ENCODE peak calls at places on chromosomes 6 and 20, in seven cellular contexts. R, E, Q, T, G, W and M are unnamed samples.

GRCh38 chr6:41022294-41022693 is 16.7 kb downstream of the UNC5CL start:
- DNase-seq in R (no peak), E (no peak), Q (peak), T (no peak), G (no peak), W (peak), M (no peak)

GRCh38 chr6:107740496-107741190 is 83.5 kb downstream of the SCML4 start:
- DNase-seq in R (no peak), E (no peak), Q (no peak), T (no peak), G (no peak), W (no peak), M (no peak)

GRCh38 chr20:54084727-54085368 is 14.5 kb upstream of the BCAS1 start:
- DNase-seq in R (no peak), E (no peak), Q (no peak), T (no peak), G (no peak), W (no peak), M (no peak)

GRCh38 chr20:61271273-61272221 is 19.5 kb downstream of the CDH4 start:
- DNase-seq in R (no peak), E (peak), Q (peak), T (no peak), G (no peak), W (no peak), M (no peak)

GRCh38 chr20:47330933-47331708 is 25.4 kb downstream of the ZMYND8 start:
- DNase-seq in R (peak), E (no peak), Q (peak), T (peak), G (peak), W (peak), M (no peak)

GRCh38 chr6:152353440-152353839 is 283.7 kb downstream of the SYNE1 start:
- DNase-seq in R (no peak), E (no peak), Q (no peak), T (no peak), G (no peak), W (no peak), M (no peak)

GRCh38 chr20:64036346-64037198 is 590 bp downstream of the C20orf204 start:
- DNase-seq in R (no peak), E (no peak), Q (no peak), T (no peak), G (no peak), W (no peak), M (no peak)

GRCh38 chr6:151263967-151264366 is 24.2 kb downstream of the AKAP12 start:
- DNase-seq in R (no peak), E (no peak), Q (no peak), T (no peak), G (peak), W (no peak), M (peak)

GRCh38 chr20:45049438-45049837 is 51.5 kb downstream of the KCNS1 start:
- DNase-seq in R (no peak), E (no peak), Q (no peak), T (no peak), G (no peak), W (no peak), M (no peak)

GRCh38 chr6:93350774-93351173 is 68.6 kb downstream of the EPHA7 start:
- DNase-seq in R (no peak), E (no peak), Q (no peak), T (no peak), G (no peak), W (no peak), M (no peak)

GRCh38 chr6:83917001-83917400 is 57.5 kb downstream of the CYB5R4 start:
- DNase-seq in R (no peak), E (no peak), Q (no peak), T (no peak), G (no peak), W (peak), M (no peak)

GRCh38 chr6:8268156-8268555 is 165.8 kb upstream of the EEF1E1 start:
- DNase-seq in R (no peak), E (no peak), Q (no peak), T (no peak), G (no peak), W (peak), M (no peak)

GRCh38 chr6:38131527-38131965 is 312.0 kb downstream of the ZFAND3 start:
- DNase-seq in R (peak), E (no peak), Q (no peak), T (no peak), G (no peak), W (peak), M (no peak)

GRCh38 chr6:154673919-154674318 is 59.3 kb upstream of the SCAF8 start:
- DNase-seq in R (no peak), E (no peak), Q (no peak), T (no peak), G (no peak), W (no peak), M (no peak)

GRCh38 chr6:90406142-90406794 is 109.6 kb upstream of the BACH2 start:
- DNase-seq in R (peak), E (no peak), Q (peak), T (peak), G (no peak), W (peak), M (no peak)

GRCh38 chr6:168167431-168168315 is 88.7 kb upstream of the FRMD1 start:
- DNase-seq in R (no peak), E (no peak), Q (no peak), T (no peak), G (no peak), W (no peak), M (no peak)

GRCh38 chr6:139308936-139309603 is 17.3 kb upstream of the TXLNB start:
- DNase-seq in R (no peak), E (no peak), Q (peak), T (no peak), G (no peak), W (peak), M (no peak)

GRCh38 chr6:168032383-168032760 is 34.9 kb downstream of the KIF25 start:
- DNase-seq in R (peak), E (no peak), Q (peak), T (no peak), G (no peak), W (peak), M (no peak)

GRCh38 chr20:63309261-63310071 is 16.5 kb downstream of the COL20A1 start:
- DNase-seq in R (peak), E (peak), Q (peak), T (no peak), G (peak), W (no peak), M (peak)

GRCh38 chr20:8858181-8858794 is 210.6 kb upstream of the PLCB4 start:
- DNase-seq in R (no peak), E (no peak), Q (no peak), T (no peak), G (no peak), W (no peak), M (no peak)

GRCh38 chr6:161584051-161584450 is 310.2 kb upstream of the AGPAT4 start:
- DNase-seq in R (peak), E (no peak), Q (no peak), T (no peak), G (no peak), W (peak), M (no peak)

GRCh38 chr6:42338573-42339218 is 113.0 kb downstream of the TRERF1 start:
- DNase-seq in R (peak), E (no peak), Q (peak), T (peak), G (no peak), W (peak), M (no peak)

GRCh38 chr20:44780226-44780625 is 30.1 kb downstream of the RIMS4 start:
- DNase-seq in R (peak), E (no peak), Q (peak), T (no peak), G (no peak), W (peak), M (no peak)

GRCh38 chr6:44925100-44925739 is 402.9 kb upstream of the RUNX2 start:
- DNase-seq in R (no peak), E (no peak), Q (peak), T (no peak), G (no peak), W (peak), M (no peak)

GRCh38 chr6:148700713-148701392 is 46.0 kb upstream of the UST start:
- DNase-seq in R (peak), E (no peak), Q (peak), T (no peak), G (no peak), W (peak), M (no peak)

GRCh38 chr6:42029881-42030280 is 20.4 kb upstream of the TAF8 start:
- DNase-seq in R (no peak), E (no peak), Q (no peak), T (no peak), G (no peak), W (no peak), M (no peak)

GRCh38 chr20:57560554-57561355 is at the start of gene PCK1:
- DNase-seq in R (peak), E (no peak), Q (peak), T (no peak), G (peak), W (no peak), M (peak)

GRCh38 chr20:1987826-1988225 is 6.0 kb downstream of the PDYN start:
- DNase-seq in R (no peak), E (no peak), Q (no peak), T (no peak), G (no peak), W (peak), M (no peak)

GRCh38 chr6:156423075-156423474 is 354.1 kb upstream of the ARID1B start:
- DNase-seq in R (no peak), E (no peak), Q (no peak), T (no peak), G (no peak), W (no peak), M (no peak)

GRCh38 chr6:12355354-12355753 is 65.2 kb downstream of the EDN1 start:
- DNase-seq in R (peak), E (no peak), Q (no peak), T (no peak), G (no peak), W (peak), M (no peak)

GRCh38 chr6:93177918-93178317 is 241.4 kb downstream of the EPHA7 start:
- DNase-seq in R (no peak), E (no peak), Q (no peak), T (no peak), G (no peak), W (no peak), M (no peak)

GRCh38 chr6:74507649-74508048 is 698.2 kb downstream of the COL12A1 start:
- DNase-seq in R (no peak), E (no peak), Q (no peak), T (no peak), G (no peak), W (no peak), M (no peak)

GRCh38 chr6:106501836-106502447 is 127.4 kb downstream of the RTN4IP1 start:
- DNase-seq in R (no peak), E (no peak), Q (no peak), T (no peak), G (no peak), W (no peak), M (no peak)

GRCh38 chr6:106496791-106497190 is 132.5 kb downstream of the RTN4IP1 start:
- DNase-seq in R (no peak), E (no peak), Q (no peak), T (no peak), G (no peak), W (peak), M (no peak)

DNA sequence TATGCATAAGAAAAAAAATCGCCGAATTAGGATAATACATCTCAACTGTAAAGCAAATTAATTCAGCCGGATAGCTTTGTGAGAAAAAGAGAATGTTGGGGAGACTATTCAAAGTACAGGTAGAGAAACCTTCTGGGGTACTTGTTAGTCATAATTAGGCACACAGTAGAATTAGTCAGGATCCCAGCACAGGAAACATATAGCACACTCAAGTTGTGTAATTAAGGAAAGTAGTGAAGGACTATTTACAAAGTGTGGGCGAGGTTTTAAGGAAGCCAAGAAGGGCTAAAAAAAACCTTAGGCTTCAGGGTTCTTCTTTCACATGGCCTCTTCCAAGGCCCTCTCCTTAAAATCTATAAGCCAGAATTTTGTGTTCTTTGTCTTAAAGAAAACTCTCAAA is 126.8 kb downstream of the RTN4IP1 start:
- DNase-seq in R (peak), E (no peak), Q (no peak), T (no peak), G (no peak), W (peak), M (no peak)
- H3K27ac ChIP-seq in R (peak), E (no peak), Q (no peak), T (no peak), G (no peak), W (peak), M (no peak)

DNA sequence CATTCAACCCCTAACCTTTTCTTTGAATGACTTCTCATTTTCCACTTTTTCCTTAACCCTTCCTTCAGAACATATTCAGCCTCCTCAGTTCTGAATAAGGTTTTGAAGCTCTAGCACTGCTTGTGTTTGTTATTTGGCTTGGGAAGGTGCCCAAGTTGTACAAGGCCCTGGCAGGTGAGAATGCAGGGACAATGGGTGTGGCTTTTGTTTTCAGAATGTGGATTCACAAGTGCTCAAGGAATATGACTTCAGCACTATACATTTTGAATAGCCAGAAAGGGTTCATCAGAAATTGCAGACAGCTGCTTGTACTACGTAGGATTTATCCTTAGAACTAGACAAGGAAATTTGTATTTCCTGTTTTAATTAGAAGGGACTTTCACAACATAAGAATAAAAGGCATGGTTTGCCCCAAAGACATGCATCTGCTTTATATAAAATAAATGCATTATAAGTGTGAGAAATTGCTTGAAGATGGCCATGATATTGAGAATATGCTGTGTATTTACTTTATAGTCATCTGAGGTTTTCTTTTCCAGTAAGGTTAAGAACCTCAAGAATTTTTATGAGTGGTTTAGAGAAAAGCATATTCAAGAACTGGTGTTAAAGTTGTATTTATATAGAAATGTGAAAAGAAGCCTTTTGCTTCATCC is 29.3 kb upstream of the PRDM1 start:
- DNase-seq in R (no peak), E (no peak), Q (no peak), T (no peak), G (no peak), W (no peak), M (no peak)
- H3K27ac ChIP-seq in R (no peak), E (no peak), Q (peak), T (no peak), G (no peak), W (no peak), M (no peak)

DNA sequence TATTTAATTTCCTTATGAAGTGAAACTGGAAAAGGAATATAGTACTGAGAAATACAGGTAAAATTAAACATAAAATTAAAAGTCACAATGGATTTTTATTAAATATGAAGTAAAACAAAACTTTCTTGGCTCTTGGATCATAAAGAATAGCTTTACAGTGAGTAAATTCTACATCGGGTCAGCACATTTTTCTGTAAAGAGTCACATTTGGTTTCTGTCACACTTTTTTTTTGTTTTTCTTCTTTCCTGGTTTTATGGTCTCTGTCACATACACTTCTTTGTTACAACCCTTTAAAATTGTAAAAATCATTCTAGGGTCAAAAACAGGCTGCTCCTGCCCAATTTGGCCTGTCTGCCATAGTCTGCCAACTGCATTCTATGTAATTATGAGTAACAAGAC is 254.4 kb upstream of the POU3F2 start:
- DNase-seq in R (no peak), E (no peak), Q (no peak), T (no peak), G (no peak), W (peak), M (no peak)
- H3K27ac ChIP-seq in R (no peak), E (no peak), Q (no peak), T (no peak), G (no peak), W (no peak), M (no peak)

GRCh38 chr6:147507162-147508072 is 1.1 kb upstream of the SAMD5 start:
- DNase-seq in R (peak), E (peak), Q (peak), T (no peak), G (no peak), W (peak), M (peak)

GRCh38 chr6:147503587-147503986 is 4.9 kb upstream of the SAMD5 start:
- DNase-seq in R (no peak), E (no peak), Q (no peak), T (no peak), G (no peak), W (no peak), M (no peak)

GRCh38 chr6:147506704-147507114 is 1.8 kb upstream of the SAMD5 start:
- DNase-seq in R (peak), E (peak), Q (peak), T (no peak), G (peak), W (peak), M (peak)

GRCh38 chr6:147508073-147508870 is at the start of gene SAMD5:
- DNase-seq in R (peak), E (peak), Q (peak), T (peak), G (peak), W (peak), M (peak)

GRCh38 chr6:147504848-147505247 is 3.6 kb upstream of the SAMD5 start:
- DNase-seq in R (no peak), E (no peak), Q (no peak), T (no peak), G (no peak), W (no peak), M (no peak)
- H3K27ac ChIP-seq in R (no peak), E (no peak), Q (no peak), T (no peak), G (no peak), W (no peak), M (no peak)

DNA sequence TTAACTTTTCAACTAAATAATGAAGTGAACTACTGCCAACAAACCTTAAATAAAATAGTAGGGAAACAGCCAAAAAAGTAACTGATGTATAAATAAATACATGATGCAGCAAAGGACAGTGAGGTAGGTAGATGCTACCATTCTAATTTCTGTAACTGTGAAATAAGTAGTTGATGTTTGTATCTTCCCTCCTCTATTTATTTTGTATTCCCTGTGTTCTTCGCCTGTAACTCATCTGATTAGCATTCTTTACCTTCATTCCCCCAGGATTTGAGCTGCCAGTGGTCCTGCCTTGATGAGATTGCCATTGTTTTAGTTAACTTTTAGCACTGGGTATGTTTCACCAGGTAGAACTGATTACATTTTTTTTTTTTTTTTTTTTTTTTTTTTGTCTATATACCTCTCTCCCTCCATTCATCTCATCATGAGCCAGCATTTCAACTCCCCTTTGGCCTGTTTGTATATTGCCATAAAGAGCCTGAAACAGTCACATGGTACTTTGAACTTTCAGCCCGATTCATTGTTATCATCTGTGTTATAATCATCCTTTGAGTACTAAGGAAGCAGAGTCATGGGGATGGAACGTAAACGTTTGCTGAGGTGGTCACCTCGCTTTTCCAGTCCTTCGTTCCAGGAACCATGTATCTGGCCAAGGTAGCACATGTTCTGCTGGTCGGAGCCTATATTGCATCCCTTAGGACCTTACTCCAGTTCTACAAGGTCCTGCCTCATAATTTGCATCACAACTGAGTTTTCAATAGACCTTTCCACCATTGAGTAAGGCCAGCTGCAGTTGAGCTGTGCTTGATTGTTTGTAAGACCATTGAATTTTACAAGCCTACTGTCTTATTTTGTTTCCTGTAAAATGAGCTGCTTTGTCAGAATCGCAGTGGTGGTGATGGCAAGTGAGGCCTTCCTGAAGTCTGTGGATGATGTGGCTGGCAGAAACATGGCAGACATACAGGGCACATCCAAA is 107.6 kb downstream of the JAG1 start:
- DNase-seq in R (no peak), E (no peak), Q (peak), T (no peak), G (no peak), W (no peak), M (no peak)
- H3K27ac ChIP-seq in R (no peak), E (no peak), Q (peak), T (no peak), G (no peak), W (no peak), M (no peak)

DNA sequence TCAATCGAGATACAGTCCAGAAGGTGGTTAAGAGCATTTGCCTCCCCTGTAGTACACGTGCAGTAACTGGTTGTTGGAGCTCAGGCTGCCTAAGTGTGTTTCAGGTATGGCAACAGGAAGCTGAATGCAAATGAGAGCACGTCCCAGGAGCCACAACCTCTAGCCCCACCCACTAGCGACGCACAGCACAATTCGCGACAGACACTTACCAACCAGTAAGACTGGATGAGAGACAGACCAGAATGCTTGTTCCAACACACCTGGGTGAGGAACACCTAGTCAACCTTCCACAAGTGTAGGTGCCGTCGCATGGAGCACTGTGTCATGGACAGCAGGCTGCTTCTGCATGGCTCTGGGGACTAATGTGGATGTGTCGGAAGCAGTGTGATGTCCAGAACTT is 7.2 kb upstream of the SERPINB1 start:
- DNase-seq in R (no peak), E (no peak), Q (no peak), T (no peak), G (no peak), W (no peak), M (no peak)
- H3K27ac ChIP-seq in R (no peak), E (no peak), Q (no peak), T (no peak), G (no peak), W (no peak), M (no peak)

GRCh38 chr20:41111578-41111951 is 25.8 kb upstream of the PLCG1 start:
- DNase-seq in R (no peak), E (no peak), Q (no peak), T (no peak), G (no peak), W (no peak), M (no peak)

GRCh38 chr20:41119593-41120561 is 17.5 kb upstream of the PLCG1 start:
- DNase-seq in R (no peak), E (no peak), Q (no peak), T (no peak), G (no peak), W (no peak), M (no peak)

GRCh38 chr20:41121399-41121798 is 15.9 kb upstream of the PLCG1 start:
- DNase-seq in R (no peak), E (no peak), Q (no peak), T (no peak), G (no peak), W (no peak), M (no peak)

GRCh38 chr20:41118632-41119031 is 18.7 kb upstream of the PLCG1 start:
- DNase-seq in R (no peak), E (no peak), Q (no peak), T (no peak), G (no peak), W (no peak), M (no peak)

GRCh38 chr20:41116282-41116960 is 20.9 kb upstream of the PLCG1 start:
- DNase-seq in R (no peak), E (no peak), Q (no peak), T (no peak), G (no peak), W (no peak), M (no peak)
- H3K27ac ChIP-seq in R (no peak), E (no peak), Q (no peak), T (no peak), G (no peak), W (no peak), M (no peak)